ENCODE peak calls at places on chromosome 15, in five cellular contexts. Q is OCI-LY7, Z is HepG2, O is astrocyte, K is choroid plexus epithelial cell. L is an unnamed sample.

GRCh38 chr15:41575282-41575681 is 16.3 kb downstream of the TYRO3 start:
- DNase-seq in K (no peak), Q (no peak), Z (no peak), O (no peak), L (no peak)

GRCh38 chr15:63870403-63871209 is 36.9 kb upstream of the HERC1 start:
- DNase-seq in O (peak), K (peak), Q (no peak), Z (peak), L (peak)

GRCh38 chr15:94105760-94106159 is 125.6 kb upstream of the MCTP2 start:
- DNase-seq in O (peak), K (no peak), Z (peak), Q (no peak), L (no peak)

GRCh38 chr15:40441012-40441735 is 421 bp downstream of the BAHD1 start:
- DNase-seq in Z (no peak), Q (peak), K (no peak), O (no peak), L (no peak)

GRCh38 chr15:50051811-50052419 is 67.1 kb downstream of the ATP8B4 start:
- DNase-seq in O (peak), Z (peak), K (peak), Q (peak), L (peak)

GRCh38 chr15:57281357-57281756 is 94.9 kb upstream of the CGNL1 start:
- DNase-seq in O (no peak), K (no peak), Q (peak), Z (no peak), L (no peak)

GRCh38 chr15:31197497-31198414 is 96.2 kb upstream of the TRPM1 start:
- DNase-seq in Q (peak), K (peak), Z (peak), O (no peak), L (no peak)

GRCh38 chr15:31390777-31391486 is 64.3 kb downstream of the KLF13 start:
- DNase-seq in O (no peak), Z (no peak), K (no peak), Q (no peak), L (no peak)

GRCh38 chr15:67013696-67014095 is 51.7 kb upstream of the SMAD3 start:
- DNase-seq in O (peak), Z (no peak), K (peak), Q (no peak), L (peak)

DNA sequence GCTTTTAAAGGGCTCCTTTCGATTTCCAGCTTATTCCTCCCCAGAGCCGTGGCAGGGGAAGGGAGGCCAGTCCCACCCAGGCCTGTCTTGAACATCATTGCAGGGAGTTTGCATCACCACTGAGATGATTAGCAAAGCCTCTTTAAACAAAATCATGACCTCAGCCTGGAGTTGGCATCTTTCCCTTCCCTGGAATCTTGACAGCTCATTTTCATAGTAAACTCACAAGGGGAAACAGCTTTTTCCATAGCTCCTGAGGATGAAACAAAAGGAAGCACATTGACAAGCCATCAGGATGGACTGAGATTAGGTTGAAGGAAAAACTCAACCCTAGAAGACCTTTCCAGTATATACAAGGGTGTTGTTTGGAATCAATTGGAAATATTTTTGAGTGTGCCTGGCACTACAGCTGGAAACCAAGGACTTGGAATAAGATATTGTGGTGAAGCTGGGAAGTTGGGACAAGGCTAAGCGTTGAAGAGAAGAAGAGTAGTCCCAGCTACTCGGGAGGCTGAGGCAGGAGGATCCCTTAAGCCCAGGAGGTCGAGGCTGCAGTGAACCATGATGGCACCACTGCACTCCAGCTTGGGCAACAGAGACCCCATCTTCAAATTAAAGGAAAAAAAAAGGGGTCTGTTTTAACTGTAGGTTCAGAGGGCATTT is 3.1 kb upstream of the LARP6 start:
- DNase-seq in O (peak), Z (no peak), K (peak), Q (no peak), L (peak)
- H3K4me3 ChIP-seq in O (no peak), Z (no peak), K (no peak), Q (no peak), L (peak)

DNA sequence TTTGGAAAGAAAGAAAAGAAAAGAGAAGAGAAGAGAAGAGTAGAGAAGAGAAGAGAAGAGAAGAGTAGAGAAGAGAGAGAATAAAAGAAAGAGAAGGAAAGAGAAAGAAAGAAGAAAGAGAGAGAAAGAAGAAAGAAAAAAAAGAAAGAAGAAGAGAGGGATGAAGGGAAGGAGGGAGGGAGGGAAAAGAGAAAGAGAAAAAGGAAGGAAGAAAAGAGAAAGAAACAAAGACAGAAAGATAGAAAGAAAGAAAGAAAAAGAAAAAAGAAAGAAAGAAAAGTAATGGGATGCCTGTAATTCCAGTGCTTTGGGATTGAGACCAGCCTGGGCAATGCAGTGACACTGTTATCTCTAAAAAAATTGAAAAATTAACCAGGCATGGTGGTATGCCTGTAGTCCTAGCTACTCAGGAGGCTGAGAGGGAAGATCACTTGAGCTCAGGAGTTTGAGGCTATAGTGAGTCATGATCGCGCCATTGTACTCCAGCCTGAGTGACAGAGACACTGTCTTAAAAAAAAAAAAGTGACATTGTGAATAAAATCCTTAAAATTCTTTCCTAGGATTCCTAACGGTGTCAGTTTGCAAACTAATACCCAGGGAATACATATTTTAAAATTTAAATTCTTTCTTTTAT is 1.7 kb downstream of the RASL12 start:
- DNase-seq in K (no peak), O (peak), Z (no peak), Q (no peak), L (no peak)
- H3K4me3 ChIP-seq in K (no peak), O (no peak), Z (no peak), Q (no peak), L (no peak)

GRCh38 chr15:84778194-84778593 is 29.8 kb downstream of the ZNF592 start:
- DNase-seq in K (no peak), Q (no peak), Z (no peak), O (no peak), L (no peak)
- H3K4me3 ChIP-seq in K (no peak), Q (no peak), Z (no peak), O (no peak), L (no peak)

DNA sequence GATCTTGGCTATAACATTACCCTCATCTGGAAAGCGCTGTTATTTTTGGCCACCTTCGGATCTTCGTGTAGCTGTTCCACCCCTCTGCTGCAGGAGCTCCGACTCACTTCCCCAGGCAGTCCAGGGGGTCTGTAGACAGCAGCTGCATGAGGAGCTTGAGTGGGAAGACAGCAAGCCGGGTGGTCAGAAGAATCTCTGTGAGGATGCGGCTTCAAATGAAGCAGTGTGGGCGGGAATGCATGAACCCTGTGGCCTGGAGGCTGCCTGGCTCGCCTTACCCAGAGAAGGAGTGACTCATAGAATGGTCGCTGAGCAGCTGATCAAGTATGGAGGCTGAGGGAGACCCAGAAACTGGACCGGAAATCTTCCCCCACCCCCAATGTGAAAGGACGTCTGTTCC is 45.2 kb upstream of the NR2F2 start:
- DNase-seq in O (peak), Z (no peak), Q (no peak), K (peak), L (peak)
- H3K4me3 ChIP-seq in O (peak), Z (no peak), Q (no peak), K (no peak), L (no peak)

GRCh38 chr15:100115711-100116090 is 226.1 kb downstream of the ADAMTS17 start:
- DNase-seq in Q (no peak), O (peak), Z (no peak), K (peak), L (peak)

GRCh38 chr15:100114526-100114925 is 227.2 kb downstream of the ADAMTS17 start:
- DNase-seq in Z (no peak), O (peak), Q (no peak), K (peak), L (peak)

GRCh38 chr15:100116416-100117190 is 225.2 kb downstream of the ADAMTS17 start:
- DNase-seq in O (no peak), Q (peak), K (no peak), Z (no peak), L (no peak)

GRCh38 chr15:100114100-100114499 is 227.7 kb downstream of the ADAMTS17 start:
- DNase-seq in K (peak), Z (no peak), O (peak), Q (no peak), L (peak)

GRCh38 chr15:100115066-100115710 is 226.6 kb downstream of the ADAMTS17 start:
- DNase-seq in O (no peak), Z (no peak), Q (no peak), K (no peak), L (no peak)
- H3K4me3 ChIP-seq in O (peak), Z (no peak), Q (no peak), K (no peak), L (no peak)

GRCh38 chr15:44716983-44717602 is 5.8 kb downstream of the B2M start:
- DNase-seq in K (no peak), Z (no peak), O (no peak), Q (no peak), L (no peak)

GRCh38 chr15:44719293-44719999 is 8.1 kb downstream of the B2M start:
- DNase-seq in O (peak), Z (peak), K (peak), Q (peak), L (no peak)

GRCh38 chr15:44720460-44721185 is 9.3 kb downstream of the B2M start:
- DNase-seq in K (no peak), Z (no peak), Q (no peak), O (no peak), L (no peak)

GRCh38 chr15:44718927-44719292 is 7.6 kb downstream of the B2M start:
- DNase-seq in K (no peak), O (no peak), Q (no peak), Z (no peak), L (no peak)

GRCh38 chr15:44718180-44718926 is 7.0 kb downstream of the B2M start:
- DNase-seq in K (no peak), Z (no peak), Q (no peak), O (no peak), L (no peak)
- H3K4me3 ChIP-seq in K (no peak), Z (no peak), Q (no peak), O (no peak), L (no peak)

DNA sequence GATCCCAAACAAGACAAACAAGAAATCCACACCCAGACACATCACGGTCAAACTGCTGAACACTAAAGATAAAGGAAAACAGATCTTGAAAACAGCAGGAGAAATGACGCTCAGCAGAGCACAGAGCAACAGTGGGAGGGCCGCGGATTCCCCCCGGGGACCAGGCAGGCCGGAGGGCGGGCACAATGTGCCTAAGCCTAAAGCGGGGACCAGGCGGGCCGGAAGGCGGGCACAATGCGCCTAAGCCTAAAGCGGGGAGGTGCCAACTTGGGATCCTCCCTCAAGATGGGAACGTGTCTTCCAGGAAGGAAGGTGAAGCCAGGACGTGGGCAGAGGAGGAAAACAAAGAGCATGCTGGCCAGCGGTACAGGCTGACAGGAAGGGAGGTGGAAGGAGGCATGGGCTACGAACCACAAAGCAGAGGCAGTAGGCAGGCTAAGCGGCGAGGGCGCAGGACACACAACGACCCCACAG is 31.1 kb downstream of the CYFIP1 start:
- DNase-seq in O (peak), Z (no peak), Q (no peak), K (peak), L (peak)
- H3K4me3 ChIP-seq in O (peak), Z (no peak), Q (no peak), K (peak), L (peak)

GRCh38 chr15:70963199-70963598 is 70.6 kb downstream of the LRRC49 start:
- DNase-seq in O (no peak), Q (no peak), Z (no peak), K (no peak), L (no peak)
- H3K4me3 ChIP-seq in O (no peak), Q (no peak), Z (no peak), K (no peak), L (no peak)

L was measured in AG10803.